ENCODE peak calls at places on chromosomes 13 and 19, in eight cellular contexts. F is body of pancreas; M is CD8-positive, alpha-beta T cell; P is DND-41; S is left lung; G is right cardiac atrium; T is HCT116; A is mesendoderm. B is an unnamed sample.

GRCh38 chr19:10701955-10702307 is 692 bp downstream of the QTRT1 start:
- DNase-seq in F (no peak), M (no peak), P (peak), S (no peak), G (peak), T (no peak), A (peak), B (no peak)

GRCh38 chr13:91426913-91427312 is 28.5 kb downstream of the GPC5 start:
- DNase-seq in F (no peak), M (no peak), P (no peak), S (no peak), G (no peak), T (no peak), A (peak), B (no peak)

GRCh38 chr19:54517483-54517882 is 14.9 kb downstream of the LAIR2 start:
- DNase-seq in F (peak), M (peak), P (peak), S (peak), G (peak), T (no peak), A (peak), B (peak)

GRCh38 chr13:104357672-104358314 is 1291.6 kb upstream of the SLC10A2 start:
- DNase-seq in F (no peak), M (no peak), P (no peak), S (no peak), G (no peak), T (no peak), A (no peak), B (no peak)

GRCh38 chr13:65063753-65064152 is 2166.4 kb downstream of the PCDH9 start:
- DNase-seq in F (no peak), M (no peak), P (no peak), S (no peak), G (no peak), T (no peak), A (no peak), B (no peak)

GRCh38 chr19:54905411-54905810 is 537 bp upstream of the NCR1 start:
- DNase-seq in F (no peak), M (no peak), P (no peak), S (no peak), G (no peak), T (no peak), A (no peak), B (no peak)

GRCh38 chr19:46546194-46546896 is 50.7 kb upstream of the PNMA8B start:
- DNase-seq in F (peak), M (no peak), P (peak), S (peak), G (no peak), T (no peak), A (peak), B (no peak)

GRCh38 chr13:46211116-46211515 is 612 bp upstream of the LRRC63 start:
- DNase-seq in F (no peak), M (peak), P (peak), S (no peak), G (no peak), T (no peak), A (peak), B (no peak)

GRCh38 chr19:41531438-41532311 is 44.3 kb upstream of the CEACAM21 start:
- DNase-seq in F (peak), M (peak), P (peak), S (peak), G (peak), T (no peak), A (peak), B (peak)

GRCh38 chr13:52405369-52405766 is 604 bp downstream of the THSD1 start:
- DNase-seq in F (no peak), M (no peak), P (no peak), S (no peak), G (no peak), T (no peak), A (no peak), B (no peak)
- H3K4me3 ChIP-seq in F (no peak), M (peak), P (no peak), S (peak), G (peak), T (no peak), A (no peak), B (peak)

DNA sequence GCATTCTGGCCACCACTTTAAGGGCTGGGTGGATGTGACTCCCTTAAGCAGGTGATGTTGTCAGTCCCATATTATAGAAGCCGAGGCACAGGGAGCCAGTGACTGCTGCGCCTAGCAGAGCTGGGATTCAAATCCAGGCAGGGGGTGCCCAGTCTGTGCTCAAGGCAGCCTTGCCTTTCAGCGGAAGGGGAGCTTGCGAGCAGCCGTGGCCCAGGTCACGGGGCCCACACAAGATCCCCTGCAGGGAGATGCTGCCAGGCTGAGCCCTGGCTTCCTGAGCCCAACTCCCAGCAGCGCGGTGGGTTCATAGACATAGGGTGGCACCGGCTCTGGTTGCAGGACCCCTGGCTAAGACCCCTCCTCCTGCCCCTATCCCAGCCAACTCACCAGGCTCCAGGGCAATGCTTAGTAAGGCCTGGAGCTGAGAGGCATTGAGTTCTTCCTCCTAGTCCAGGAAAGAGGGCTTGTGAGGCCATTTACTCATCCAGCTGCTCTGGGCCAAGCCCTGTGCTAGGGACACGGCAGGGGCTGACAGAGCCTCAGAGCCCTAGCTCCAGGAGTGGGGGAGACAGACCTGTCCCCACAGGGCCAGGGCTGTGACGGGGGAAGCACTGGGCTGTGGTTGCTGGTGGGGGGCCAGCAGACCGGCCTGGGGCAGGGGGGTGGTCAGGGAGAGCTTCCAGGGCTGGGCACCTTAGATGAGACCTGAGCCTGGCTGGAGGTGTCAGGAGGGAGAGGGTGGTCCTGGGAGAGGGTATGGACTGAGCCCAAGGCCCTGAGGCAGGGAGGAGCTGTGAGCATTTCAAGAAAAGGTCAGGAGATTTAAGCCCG is 9.6 kb downstream of the CAPN12 start:
- DNase-seq in F (peak), M (peak), P (no peak), S (peak), G (no peak), T (no peak), A (peak), B (peak)
- H3K27ac ChIP-seq in F (peak), M (peak), P (no peak), S (peak), G (peak), T (peak), A (peak), B (peak)

GRCh38 chr19:6100284-6100915 is 9.9 kb downstream of the RFX2 start:
- DNase-seq in F (no peak), M (peak), P (no peak), S (peak), G (no peak), T (no peak), A (no peak), B (peak)
- H3K4me3 ChIP-seq in F (no peak), M (peak), P (no peak), S (peak), G (no peak), T (no peak), A (no peak), B (peak)

DNA sequence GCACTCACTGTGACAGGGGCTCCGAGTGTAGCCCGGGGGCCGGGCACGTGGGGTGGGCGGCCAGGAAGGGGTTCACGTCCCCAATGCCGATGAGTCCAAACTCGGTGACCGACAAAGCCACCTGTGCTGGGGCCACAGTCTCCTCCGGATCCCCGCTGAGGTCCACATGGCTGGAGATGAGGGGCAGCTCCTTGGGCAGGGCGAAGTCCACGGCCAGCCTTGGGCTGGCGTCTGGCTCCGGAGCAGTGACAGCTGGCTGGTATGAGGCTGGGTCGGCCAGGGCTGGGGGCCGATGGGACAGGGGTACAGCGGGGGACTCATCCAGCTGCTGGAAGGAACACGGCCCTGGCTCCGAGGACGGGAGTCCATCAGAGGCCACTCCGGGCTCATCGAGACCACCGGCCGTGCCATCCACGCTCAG is 15.9 kb upstream of the PLPP2 start:
- DNase-seq in F (no peak), M (no peak), P (no peak), S (no peak), G (peak), T (no peak), A (no peak), B (no peak)
- H3K27ac ChIP-seq in F (no peak), M (no peak), P (no peak), S (peak), G (no peak), T (no peak), A (no peak), B (no peak)

GRCh38 chr19:7872306-7873204 is 1.6 kb downstream of the PRR36 start:
- DNase-seq in F (no peak), M (no peak), P (no peak), S (no peak), G (peak), T (no peak), A (no peak), B (no peak)
- H3K4me3 ChIP-seq in F (no peak), M (no peak), P (no peak), S (no peak), G (no peak), T (no peak), A (no peak), B (no peak)

GRCh38 chr19:39825093-39825463 is 8.9 kb downstream of the DYRK1B start:
- DNase-seq in F (no peak), M (no peak), P (no peak), S (no peak), G (no peak), T (no peak), A (no peak), B (no peak)
- H3K27ac ChIP-seq in F (peak), M (no peak), P (peak), S (peak), G (peak), T (no peak), A (no peak), B (peak)

B was measured in naive thymus-derived CD4-positive, alpha-beta T cell.